ENCODE peak calls at places on chromosomes 4 and X, in ten cellular contexts. G is HCT116, D is stomach, O is Panc1, N is sigmoid colon, Z is endothelial cell of umbilical vein, A is suprapubic skin, R is GM23338, C is HepG2, Y is breast epithelium. K is an unnamed sample.

GRCh38 chrX:24148535-24149345 is 789 bp upstream of the ZFX start:
- DNase-seq in G (no peak), D (no peak), O (no peak), N (peak; percentile 70), Z (peak; percentile 42), A (peak; percentile 68), R (no peak), C (peak; percentile 23), Y (peak; percentile 17), K (no peak)

GRCh38 chr4:100983426-100983825 is 363.9 kb downstream of the PPP3CA start:
- DNase-seq in G (no peak), D (no peak), O (no peak), N (no peak), Z (no peak), A (no peak), R (no peak), C (no peak), Y (no peak), K (no peak)

GRCh38 chrX:116240446-116240845 is 69.9 kb downstream of the AGTR2 start:
- DNase-seq in G (no peak), D (no peak), O (no peak), N (no peak), Z (no peak), A (no peak), R (no peak), C (no peak), Y (no peak), K (peak; percentile 36)

GRCh38 chr4:176377705-176378302 is 58.0 kb downstream of the SPCS3 start:
- DNase-seq in G (peak; percentile 27), D (no peak), O (no peak), N (no peak), Z (peak; percentile 39), A (no peak), R (peak; percentile 27), C (no peak), Y (no peak), K (no peak)

GRCh38 chr4:94732358-94732698 is 25.4 kb upstream of the BMPR1B start:
- DNase-seq in G (no peak), D (no peak), O (no peak), N (no peak), Z (no peak), A (no peak), R (no peak), C (no peak), Y (no peak), K (no peak)

GRCh38 chr4:102328045-102328444 is 17.2 kb downstream of the SLC39A8 start:
- DNase-seq in G (no peak), D (no peak), O (no peak), N (no peak), Z (no peak), A (no peak), R (no peak), C (no peak), Y (no peak), K (no peak)

GRCh38 chr4:41360911-41361830 is 104.4 kb downstream of the UCHL1 start:
- DNase-seq in G (no peak), D (peak; percentile 44), O (no peak), N (peak; percentile 77), Z (peak; percentile 50), A (peak; percentile 78), R (peak; percentile 61), C (no peak), Y (no peak), K (peak; percentile 63)

GRCh38 chr4:140866492-140867005 is 110.4 kb upstream of the TBC1D9 start:
- DNase-seq in G (no peak), D (no peak), O (no peak), N (no peak), Z (no peak), A (no peak), R (no peak), C (no peak), Y (no peak), K (no peak)

GRCh38 chrX:132615396-132616131 is 126.7 kb upstream of the MBNL3 start:
- DNase-seq in G (peak; percentile 29), D (peak; percentile 48), O (no peak), N (no peak), Z (peak; percentile 34), A (no peak), R (peak; percentile 70), C (peak; percentile 44), Y (no peak), K (peak; percentile 4)

GRCh38 chr4:38752393-38752961 is 30.3 kb downstream of the TLR10 start:
- DNase-seq in G (no peak), D (no peak), O (no peak), N (no peak), Z (peak; percentile 27), A (no peak), R (no peak), C (no peak), Y (no peak), K (no peak)

GRCh38 chr4:112813790-112814189 is 176.8 kb downstream of the LARP7 start:
- DNase-seq in G (no peak), D (no peak), O (no peak), N (no peak), Z (no peak), A (no peak), R (no peak), C (no peak), Y (no peak), K (no peak)

GRCh38 chr4:8595237-8596087 is 2.9 kb downstream of the CPZ start:
- DNase-seq in G (no peak), D (no peak), O (no peak), N (no peak), Z (no peak), A (no peak), R (no peak), C (no peak), Y (no peak), K (no peak)

GRCh38 chrX:17697191-17697590 is 40.1 kb upstream of the SCML1 start:
- DNase-seq in G (no peak), D (no peak), O (no peak), N (no peak), Z (peak; percentile 1), A (no peak), R (no peak), C (peak; percentile 56), Y (no peak), K (no peak)

DNA sequence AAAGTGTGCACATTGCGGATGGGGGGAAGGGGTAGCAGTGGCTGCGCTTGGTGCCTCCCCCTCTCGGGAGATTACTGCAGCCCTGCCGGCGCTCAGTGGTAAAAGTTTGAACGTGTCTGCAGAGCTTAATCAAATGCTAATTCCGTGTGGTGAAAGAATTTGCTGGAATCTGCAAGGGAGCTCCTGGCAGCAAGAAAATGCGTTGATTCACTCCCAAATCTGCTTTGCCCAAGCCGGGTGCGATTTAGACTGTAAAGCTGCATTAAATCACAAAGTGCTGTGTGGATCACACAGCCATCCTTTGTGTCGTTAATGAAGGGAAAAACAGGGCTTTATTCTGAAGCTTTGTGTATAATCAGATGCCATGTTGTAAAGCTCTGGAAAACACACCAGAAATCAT is 444.1 kb downstream of the BCOR start:
- DNase-seq in G (no peak), D (no peak), O (no peak), N (no peak), Z (no peak), A (no peak), R (peak; percentile 61), C (no peak), Y (no peak), K (no peak)
- TF ChIP-seq CTCF in G (no peak), D (no peak), O (no peak), N (no peak), Z (no peak), A (no peak), R (no peak), C (no peak), Y (no peak), K (no peak)

GRCh38 chr4:182853731-182854130 is 63.5 kb downstream of the DCTD start:
- DNase-seq in G (no peak), D (no peak), O (no peak), N (no peak), Z (no peak), A (no peak), R (no peak), C (no peak), Y (no peak), K (no peak)
- H3K27me3 ChIP-seq in G (no peaks in the 10 kb centered on the region), D (no peaks in the 10 kb centered on the region), O (no peaks in the 10 kb centered on the region), N (no peaks in the 10 kb centered on the region), Z (no peaks in the 10 kb centered on the region), A (no peaks in the 10 kb centered on the region), R (no peaks in the 10 kb centered on the region), C (no peaks in the 10 kb centered on the region), Y (no peaks in the 10 kb centered on the region), K (no peaks in the 10 kb centered on the region)

GRCh38 chrX:99051639-99052038 is 1358.4 kb downstream of the PCDH19 start:
- DNase-seq in G (no peak), D (no peak), O (no peak), N (no peak), Z (no peak), A (no peak), R (no peak), C (no peak), Y (no peak), K (no peak)
- TF ChIP-seq POLR2AphosphoS5 in G (no peak), D (no peak), O (no peak), N (no peak), Z (no peak), A (no peak), R (no peak), C (no peak), Y (no peak), K (no peak)

DNA sequence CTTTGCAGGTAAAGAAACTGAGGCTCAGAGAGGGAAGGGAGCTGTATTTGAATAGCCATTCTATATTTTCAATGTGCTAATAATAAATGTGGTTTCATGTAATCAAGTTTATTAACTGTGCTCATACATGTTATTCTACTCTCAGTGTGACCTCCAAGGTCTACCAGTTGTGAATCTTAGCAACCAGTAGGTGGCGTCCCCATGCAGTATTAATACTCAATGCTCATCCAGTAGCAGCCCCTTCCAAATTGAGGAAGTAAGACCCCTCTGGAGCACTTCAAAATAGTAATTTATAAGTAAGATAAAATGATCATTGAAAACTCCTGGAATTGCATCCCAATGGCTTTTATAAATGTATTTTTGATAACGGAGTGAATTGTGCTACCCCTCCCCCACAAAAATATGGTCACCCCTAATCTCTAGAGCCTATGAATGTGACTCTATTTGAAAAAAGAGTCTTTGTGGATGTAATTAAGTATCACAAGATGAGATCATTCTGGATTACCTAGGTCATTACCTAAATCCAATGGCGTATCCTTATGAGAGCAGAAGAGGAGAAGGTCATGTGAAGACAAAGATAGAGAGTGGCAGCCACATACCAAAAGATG is 20.4 kb upstream of the SEPSECS start:
- DNase-seq in G (peak; percentile 32), D (peak; percentile 39), O (no peak), N (no peak), Z (peak; percentile 36), A (no peak), R (peak; percentile 86), C (peak; percentile 56), Y (no peak), K (peak; percentile 30)
- TF ChIP-seq CTCF in G (peak; percentile 84), D (peak; percentile 50), O (peak; percentile 55), N (peak; percentile 27), Z (peak; percentile 55), A (peak; percentile 45), R (peak; percentile 94), C (peak; percentile 68), Y (peak; percentile 38), K (peak; percentile 29)